ENCODE peak calls at places on chromosomes 6 and 20, in four cellular contexts. W, C, J and P are unnamed samples. For H3K4me1, the result is how much of the 10 kb centered on the place peaks cover.

GRCh38 chr6:80725156-80725930 is 618.9 kb downstream of the BCKDHB start:
- DNase-seq in C (peak), J (no peak), W (no peak), P (no peak)

GRCh38 chr20:50848341-50848808 is 53.5 kb downstream of the BCAS4 start:
- DNase-seq in J (no peak), W (no peak), C (no peak), P (no peak)

GRCh38 chr6:40249935-40250334 is 315.7 kb upstream of the MOCS1 start:
- DNase-seq in J (no peak), C (no peak), W (no peak), P (no peak)

GRCh38 chr6:73409395-73409794 is 14.8 kb downstream of the DDX43 start:
- DNase-seq in J (no peak), C (peak), W (no peak), P (no peak)

GRCh38 chr6:138389551-138389950 is 11.8 kb downstream of the SMIM28 start:
- DNase-seq in W (no peak), J (no peak), C (no peak), P (no peak)

GRCh38 chr6:91816335-91816734 is 1229.5 kb upstream of the MAP3K7 start:
- DNase-seq in J (peak), C (no peak), W (no peak), P (peak)

GRCh38 chr6:38155144-38155543 is 335.6 kb downstream of the ZFAND3 start:
- DNase-seq in W (no peak), C (peak), J (peak), P (no peak)

GRCh38 chr6:15901141-15902115 is 227.5 kb upstream of the MYLIP start:
- DNase-seq in W (no peak), J (no peak), C (no peak), P (peak)

GRCh38 chr20:35952480-35953410 is 1.6 kb downstream of the SCAND1 start:
- DNase-seq in C (peak), J (no peak), W (no peak), P (no peak)

GRCh38 chr20:22770240-22770800 is 185.9 kb upstream of the FOXA2 start:
- DNase-seq in W (no peak), J (no peak), C (no peak), P (no peak)
- H3K4me1 ChIP-seq in W (under half), J (under half), C (under half), P (under half)

GRCh38 chr6:43495409-43495941 is 14.7 kb downstream of the LRRC73 start:
- DNase-seq in J (no peak), W (peak), C (no peak), P (no peak)

GRCh38 chr6:43493833-43494232 is 16.3 kb downstream of the LRRC73 start:
- DNase-seq in W (no peak), J (no peak), C (no peak), P (no peak)

GRCh38 chr6:43493230-43493629 is 15.9 kb downstream of the TJAP1 start:
- DNase-seq in W (no peak), C (no peak), J (no peak), P (no peak)

GRCh38 chr6:43494766-43495165 is 15.4 kb downstream of the LRRC73 start:
- DNase-seq in C (no peak), J (no peak), W (no peak), P (no peak)

GRCh38 chr6:43494321-43494720 is 15.8 kb downstream of the LRRC73 start:
- DNase-seq in J (no peak), W (no peak), C (no peak), P (no peak)
- H3K4me1 ChIP-seq in J (under half), W (under half), C (under half), P (under half)

GRCh38 chr20:1674361-1674760 is 16.8 kb upstream of the SIRPG start:
- DNase-seq in C (no peak), J (no peak), W (no peak), P (peak)

GRCh38 chr20:1673424-1673823 is 15.8 kb upstream of the SIRPG start:
- DNase-seq in J (no peak), C (no peak), W (no peak), P (no peak)

GRCh38 chr20:1672728-1673127 is 15.1 kb upstream of the SIRPG start:
- DNase-seq in J (no peak), C (no peak), W (no peak), P (no peak)

GRCh38 chr20:1674990-1675389 is 17.4 kb upstream of the SIRPG start:
- DNase-seq in J (no peak), C (no peak), W (no peak), P (no peak)

DNA sequence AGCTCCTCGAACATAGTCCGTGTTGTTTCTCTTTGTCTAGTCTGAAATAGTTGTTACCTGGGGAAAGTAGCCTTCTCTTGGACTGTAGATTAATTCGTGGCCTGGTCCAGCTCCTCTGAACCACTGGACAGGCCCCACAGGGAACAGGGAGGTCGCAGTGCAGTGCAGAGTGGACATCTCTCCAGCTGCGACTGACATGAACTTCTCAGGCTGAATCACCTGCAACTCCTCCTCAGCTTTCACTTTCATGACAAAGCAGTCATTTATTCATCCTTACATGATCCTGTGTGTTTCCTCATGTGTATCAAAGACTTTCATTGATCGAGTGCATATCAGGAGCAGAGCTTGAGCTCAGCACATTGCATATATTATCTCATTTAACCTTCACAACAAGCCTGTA is 19.1 kb upstream of the SIRPG start:
- DNase-seq in C (no peak), W (no peak), J (no peak), P (no peak)
- H3K4me1 ChIP-seq in C (under half), W (half or more), J (under half), P (under half)

GRCh38 chr6:34066772-34067770 is 78.8 kb downstream of the GRM4 start:
- DNase-seq in C (no peak), W (no peak), J (no peak), P (no peak)
- H3K4me1 ChIP-seq in C (under half), W (under half), J (under half), P (under half)